ENCODE peak calls at places on chromosomes 2 and 18, in four cellular contexts. Q is SK-N-SH, H is PC-9, K is fibroblast of lung. V is an unnamed sample.

GRCh38 chr2:234422242-234422641 is 74.6 kb downstream of the ARL4C start:
- DNase-seq in H (peak), K (peak), Q (no peak), V (no peak)

GRCh38 chr18:36634573-36635216 is 194.1 kb downstream of the TPGS2 start:
- DNase-seq in H (no peak), Q (no peak), K (peak), V (no peak)

GRCh38 chr18:1392046-1392445 is 487.4 kb downstream of the ADCYAP1 start:
- DNase-seq in H (no peak), K (no peak), Q (no peak), V (no peak)

GRCh38 chr2:89763581-89764485 is 1072.4 kb downstream of the RPIA start:
- DNase-seq in Q (peak), K (no peak), H (no peak), V (no peak)

GRCh38 chr2:232325324-232326273 is 53.0 kb upstream of the ALPP start:
- DNase-seq in K (peak), Q (peak), H (no peak), V (peak)

GRCh38 chr18:63994783-63995399 is 25.0 kb downstream of the SERPINB8 start:
- DNase-seq in Q (peak), K (peak), H (no peak), V (peak)

GRCh38 chr2:156986339-156986988 is 271.0 kb upstream of the GALNT5 start:
- DNase-seq in Q (no peak), H (no peak), K (no peak), V (no peak)

GRCh38 chr2:62412347-62412742 is 93.7 kb downstream of the TMEM17 start:
- DNase-seq in Q (no peak), K (no peak), H (peak), V (peak)

GRCh38 chr2:75309596-75310290 is 110.4 kb upstream of the TACR1 start:
- DNase-seq in H (no peak), K (peak), Q (no peak), V (no peak)

DNA sequence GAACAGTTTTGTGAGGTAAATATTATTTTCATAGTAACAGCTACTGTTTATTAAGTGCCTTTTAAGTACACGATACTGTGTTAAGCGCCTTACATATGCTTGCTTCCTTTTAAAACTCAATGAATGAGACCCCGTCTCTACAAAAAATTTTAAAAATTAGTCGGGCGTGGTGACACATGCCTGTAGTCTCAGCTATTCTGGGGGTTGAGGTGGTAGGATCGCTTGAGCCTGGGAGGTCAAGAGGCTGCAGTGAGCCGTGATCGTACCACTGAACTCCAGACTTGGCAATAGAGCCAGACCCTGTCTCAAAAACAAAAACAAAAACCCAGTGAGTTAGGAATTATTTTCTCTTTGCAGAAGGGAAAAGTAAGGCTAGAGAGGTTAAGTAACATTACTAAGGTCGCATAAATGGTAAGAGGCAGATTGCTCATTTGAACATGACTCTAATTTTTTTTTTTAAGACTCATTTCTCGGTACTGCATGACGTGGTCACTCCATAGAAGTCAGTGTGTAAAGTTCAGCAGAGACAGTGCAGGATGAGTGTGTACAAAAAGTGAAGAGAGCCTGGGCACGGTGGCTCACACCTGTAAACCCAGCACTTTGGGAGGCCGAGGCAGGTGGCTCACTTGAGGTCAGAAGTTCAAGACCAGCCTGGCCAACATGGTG is 1.1 kb downstream of the METAP1D start:
- DNase-seq in Q (no peak), K (no peak), H (no peak), V (no peak)
- H2AFZ ChIP-seq in Q (peak), K (peak), H (peak), V (peak)

DNA sequence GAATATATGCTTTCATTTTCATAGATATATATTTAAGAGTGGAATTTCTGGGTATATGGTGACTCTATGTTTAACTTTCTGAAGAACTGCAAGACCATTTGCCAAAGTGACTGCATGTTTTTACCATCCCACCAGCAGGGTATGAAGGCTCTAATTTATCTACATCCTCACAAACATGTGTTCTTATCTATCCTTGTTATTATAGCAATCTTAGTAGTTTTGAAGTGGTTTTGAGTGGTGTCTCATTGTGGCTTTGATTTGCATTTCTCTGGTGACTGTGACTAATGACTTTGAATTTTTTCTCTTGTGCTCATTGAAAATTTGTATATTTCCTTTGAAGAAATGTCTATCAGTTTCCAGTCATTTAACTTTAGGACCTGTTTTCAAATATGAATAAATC is 310.2 kb upstream of the NRP2 start:
- DNase-seq in H (no peak), K (peak), Q (no peak), V (no peak)
- TF ChIP-seq CTCF in H (no peak), K (no peak), Q (no peak), V (no peak)

GRCh38 chr2:131535526-131535925 is 7.8 kb downstream of the CCDC74A start:
- DNase-seq in Q (no peak), K (no peak), H (no peak), V (no peak)
- H2AFZ ChIP-seq in Q (no peak), K (no peak), H (no peak), V (no peak)

GRCh38 chr2:111663471-111663951 is 220.5 kb downstream of the ANAPC1 start:
- DNase-seq in Q (no peak), H (no peak), K (no peak), V (peak)
- TF ChIP-seq CTCF in Q (peak), H (no peak), K (peak), V (no peak)

GRCh38 chr2:3491716-3492474 is 27.4 kb downstream of the ADI1 start:
- DNase-seq in K (no peak), H (no peak), Q (peak), V (no peak)

GRCh38 chr2:3491306-3491705 is 28.0 kb downstream of the ADI1 start:
- DNase-seq in H (no peak), K (no peak), Q (peak), V (no peak)

GRCh38 chr2:3494984-3495666 is 24.2 kb downstream of the ADI1 start:
- DNase-seq in Q (peak), K (no peak), H (no peak), V (no peak)

GRCh38 chr2:3492951-3493609 is 26.3 kb downstream of the ADI1 start:
- DNase-seq in Q (peak), K (peak), H (no peak), V (no peak)

DNA sequence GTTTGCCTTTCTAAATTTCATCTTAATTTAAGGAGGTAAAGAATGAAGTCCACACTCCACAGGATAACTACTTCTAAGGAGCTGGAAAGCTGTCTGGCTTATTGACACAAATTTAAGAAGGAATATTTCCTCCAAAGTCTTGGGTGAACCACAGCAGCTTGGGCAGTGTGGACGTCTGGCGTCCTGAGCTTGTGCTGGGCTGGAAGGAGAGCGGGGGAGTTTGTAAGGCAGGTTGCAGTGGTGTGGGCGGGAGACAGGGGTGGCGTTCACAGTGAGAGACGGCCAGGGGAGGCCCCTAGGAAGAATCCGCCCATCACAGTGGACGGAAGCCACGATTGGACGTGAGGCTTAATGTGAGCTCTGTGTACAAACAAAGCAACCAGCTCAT is 25.7 kb downstream of the ADI1 start:
- DNase-seq in Q (peak), H (no peak), K (peak), V (no peak)
- H2AFZ ChIP-seq in Q (no peak), H (no peak), K (no peak), V (no peak)

DNA sequence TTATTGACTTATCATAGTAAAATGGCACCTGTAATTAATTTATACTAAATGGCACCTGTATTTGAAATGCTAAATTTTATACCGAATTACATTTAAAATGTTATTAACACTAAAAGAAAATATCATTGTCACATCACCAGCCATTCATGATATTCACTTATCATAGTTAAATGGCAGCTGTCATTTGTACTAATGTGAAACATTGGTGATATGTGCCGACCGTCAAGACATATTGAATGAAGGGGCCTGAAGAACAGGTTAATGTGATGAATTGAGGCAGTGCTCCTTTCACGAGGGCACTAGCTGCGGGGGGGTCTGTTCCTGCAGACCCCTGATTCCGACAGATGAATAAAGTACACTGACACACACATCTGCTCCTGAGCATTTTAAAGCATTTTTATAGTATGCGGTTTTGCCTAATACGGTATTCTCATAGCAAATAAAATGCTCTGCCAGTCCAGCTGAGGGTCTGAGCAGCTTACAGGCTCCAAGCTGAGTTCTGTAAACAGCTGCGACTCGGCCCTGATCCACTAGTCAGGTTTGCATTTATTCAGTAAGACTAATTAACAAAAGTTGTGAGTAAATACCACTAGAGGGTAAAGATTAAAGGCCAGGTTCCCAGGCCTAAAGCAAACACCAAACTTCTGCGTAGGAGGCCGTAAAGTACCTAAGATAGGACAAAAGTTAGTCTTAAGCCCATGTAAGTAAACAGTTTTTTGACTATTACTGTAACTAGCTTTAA is 593.4 kb upstream of the NETO1 start:
- DNase-seq in K (no peak), H (no peak), Q (no peak), V (no peak)
- TF ChIP-seq CTCF in K (no peak), H (no peak), Q (no peak), V (no peak)

DNA sequence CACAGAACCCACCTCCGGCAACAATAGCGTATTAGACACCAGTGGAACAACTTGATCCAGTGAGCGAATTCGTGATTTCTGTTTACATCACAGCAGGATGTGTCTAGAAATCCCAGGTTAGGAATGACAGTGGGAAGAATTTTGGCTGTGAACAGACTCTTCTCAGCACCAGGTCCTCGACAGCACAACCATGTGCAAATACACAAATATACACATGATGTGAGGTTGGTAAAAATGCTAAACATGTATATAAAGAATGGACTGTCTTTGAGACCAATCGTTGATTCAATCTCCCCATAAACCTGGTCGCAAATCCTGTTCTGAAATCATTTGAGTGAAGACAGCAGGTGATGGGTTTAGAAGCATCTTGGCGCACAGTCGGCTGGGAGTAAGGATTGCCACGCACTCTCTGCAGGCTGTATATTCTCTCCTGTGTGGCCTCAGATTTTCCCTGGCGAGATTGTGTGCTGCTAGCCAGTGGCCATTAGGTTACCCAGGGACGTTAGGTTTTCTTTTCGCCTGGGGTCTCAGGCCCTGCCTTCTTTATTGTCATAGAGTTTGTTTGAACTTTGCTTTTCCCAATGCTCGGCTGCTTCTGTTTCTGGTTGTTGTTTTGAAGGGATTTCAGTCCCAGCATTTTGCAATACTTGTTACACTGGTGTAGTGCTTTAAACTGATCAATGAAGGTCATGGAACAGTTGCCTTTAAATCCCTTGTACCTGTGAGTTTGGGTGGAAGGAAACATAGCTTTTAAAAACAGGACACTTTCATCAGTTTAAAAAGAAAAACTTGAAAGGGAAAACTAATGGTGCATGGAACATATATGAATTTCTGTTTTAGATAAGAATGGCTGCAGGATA is 147.3 kb downstream of the ALPK2 start:
- DNase-seq in K (no peak), H (no peak), Q (no peak), V (no peak)
- H2AFZ ChIP-seq in K (no peak), H (no peak), Q (no peak), V (no peak)

GRCh38 chr2:172970660-172971059 is 105.0 kb upstream of the MAP3K20 start:
- DNase-seq in H (peak), Q (no peak), K (no peak), V (peak)

GRCh38 chr2:172974762-172975161 is 100.9 kb upstream of the MAP3K20 start:
- DNase-seq in Q (no peak), H (no peak), K (no peak), V (no peak)

GRCh38 chr2:172969609-172970008 is 106.0 kb upstream of the MAP3K20 start:
- DNase-seq in K (peak), Q (no peak), H (no peak), V (no peak)

GRCh38 chr2:172969171-172969570 is 106.5 kb upstream of the MAP3K20 start:
- DNase-seq in H (no peak), Q (no peak), K (no peak), V (no peak)

GRCh38 chr2:172972005-172972619 is 103.5 kb upstream of the MAP3K20 start:
- DNase-seq in Q (peak), K (peak), H (peak), V (peak)
- TF ChIP-seq CTCF in Q (peak), K (peak), H (peak), V (peak)

DNA sequence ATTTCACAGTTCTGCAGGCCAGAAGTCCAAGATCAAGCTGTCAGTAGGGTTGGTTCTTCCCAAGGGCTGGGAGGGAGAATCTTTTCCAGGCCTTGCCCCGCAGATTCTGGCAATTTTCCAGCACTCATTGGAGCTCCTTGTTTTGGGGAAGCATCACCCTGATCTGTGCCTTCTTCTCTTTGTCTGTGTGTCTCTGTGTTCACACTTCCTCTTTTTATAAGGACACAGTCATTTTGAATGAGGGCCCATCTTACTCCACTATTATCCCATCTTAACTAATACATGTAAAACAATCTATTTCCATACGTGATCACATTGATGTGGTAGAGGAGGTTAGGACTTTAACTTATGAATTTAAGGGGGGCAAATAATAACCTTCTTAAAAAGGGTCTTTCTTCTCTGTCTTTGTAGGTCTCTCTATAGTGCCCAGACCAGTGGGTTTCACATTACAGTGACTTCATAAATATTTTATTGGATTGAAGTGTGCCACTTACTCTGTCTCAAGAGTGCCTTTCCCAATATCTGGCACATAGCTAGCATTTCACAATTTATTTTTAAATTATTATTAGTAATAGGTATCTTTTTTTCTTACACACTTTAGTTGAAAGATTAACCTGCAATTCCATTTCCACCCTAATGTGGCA is 68.9 kb upstream of the CBLN2 start:
- DNase-seq in K (no peak), H (no peak), Q (no peak), V (no peak)
- H2AFZ ChIP-seq in K (no peak), H (no peak), Q (no peak), V (no peak)

DNA sequence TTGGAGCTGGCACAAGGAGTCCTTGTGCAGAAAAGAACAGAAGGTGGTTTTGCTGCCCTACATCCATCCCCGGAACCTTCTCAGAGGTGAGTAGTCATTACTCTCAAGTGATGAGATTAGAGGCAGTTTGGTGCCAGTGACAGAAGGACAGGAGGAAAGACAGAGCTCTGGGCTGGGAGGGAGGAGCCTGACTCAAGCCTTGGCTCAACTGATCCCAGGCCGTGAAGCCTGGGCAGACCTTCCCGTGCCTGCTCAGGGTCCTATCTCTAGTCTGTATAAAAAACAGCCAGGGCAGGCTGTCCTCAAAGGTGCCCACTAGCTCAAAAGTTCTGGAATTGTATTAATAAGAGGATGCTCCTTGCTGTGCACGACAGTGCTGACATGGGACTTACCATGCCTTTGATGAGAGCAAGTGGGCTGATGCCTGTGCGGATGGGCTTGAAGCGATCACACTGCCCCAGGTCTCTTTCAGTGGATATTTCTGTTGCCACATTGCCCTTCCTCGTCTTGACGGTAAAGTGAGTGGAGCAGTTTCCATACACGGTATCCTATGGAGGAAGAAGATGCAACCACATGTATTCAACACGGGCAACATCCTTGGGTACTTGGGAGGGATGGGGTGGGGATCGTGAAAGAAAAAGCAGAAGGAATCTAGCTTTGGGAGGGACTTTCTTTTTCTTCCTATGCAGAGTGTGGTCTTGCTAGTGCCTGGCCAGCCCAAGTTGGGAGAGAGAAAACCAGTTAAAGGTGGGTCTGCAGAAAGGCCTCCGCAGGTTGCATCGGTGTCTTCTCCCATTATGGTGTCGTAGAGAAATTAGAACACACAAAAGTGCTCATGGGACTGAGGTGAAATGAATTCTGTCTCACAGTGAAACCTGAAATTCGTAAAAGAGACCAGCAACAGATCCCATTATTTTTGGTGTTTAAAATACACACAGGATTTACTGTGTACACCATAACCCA is 6.9 kb downstream of the APOB start:
- DNase-seq in Q (no peak), H (no peak), K (no peak), V (no peak)
- TF ChIP-seq CTCF in Q (no peak), H (no peak), K (no peak), V (no peak)